ENCODE peak calls at places on chromosomes 3 and 15, in five cellular contexts. A is CD8-positive, alpha-beta T cell; I is cardiac muscle cell; O is cardiac fibroblast; Z is Panc1. M is an unnamed sample.

GRCh38 chr15:25437751-25438600 is 848 bp downstream of the UBE3A start:
- DNase-seq in I (peak; percentile 60), Z (no peak), A (peak; percentile 23), O (peak; percentile 65), M (peak; percentile 80)

GRCh38 chr15:25181290-25182097 is 226.7 kb downstream of the SNRPN start:
- DNase-seq in Z (no peak), A (no peak), I (no peak), O (no peak), M (no peak)

GRCh38 chr3:161273589-161274218 is 52.6 kb downstream of the NMD3 start:
- DNase-seq in I (peak; percentile 66), O (peak; percentile 65), Z (no peak), A (peak; percentile 2), M (peak; percentile 60)

GRCh38 chr15:30962659-30963058 is 28.8 kb downstream of the MTMR10 start:
- DNase-seq in O (no peak), I (no peak), A (no peak), Z (no peak), M (no peak)

GRCh38 chr3:80870476-80871041 is 890.9 kb downstream of the GBE1 start:
- DNase-seq in O (no peak), I (no peak), A (no peak), Z (no peak), M (no peak)

GRCh38 chr3:59812778-59813558 is 763.1 kb upstream of the CFAP20DC start:
- DNase-seq in I (peak; percentile 36), Z (no peak), O (peak; percentile 16), A (no peak), M (no peak)

GRCh38 chr3:99713440-99713839 is 75.0 kb downstream of the COL8A1 start:
- DNase-seq in I (no peak), O (no peak), A (no peak), Z (no peak), M (no peak)

GRCh38 chr15:33735637-33736247 is 232.6 kb upstream of the CHRM5 start:
- DNase-seq in Z (peak; percentile 20), O (peak; percentile 65), A (no peak), I (peak; percentile 62), M (peak; percentile 60)

GRCh38 chr15:60907233-60907947 is 321.7 kb downstream of the RORA start:
- DNase-seq in A (no peak), I (no peak), O (no peak), Z (no peak), M (no peak)

GRCh38 chr3:32934150-32934742 is 17.2 kb upstream of the CCR4 start:
- DNase-seq in I (peak; percentile 40), Z (no peak), O (peak; percentile 33), A (no peak), M (peak; percentile 20)

GRCh38 chr15:25439456-25439836 is 622 bp upstream of the UBE3A start:
- DNase-seq in Z (no peak), I (peak; percentile 31), A (no peak), O (peak; percentile 18), M (peak; percentile 48)

GRCh38 chr3:110925804-110926203 is 145.8 kb upstream of the NECTIN3 start:
- DNase-seq in Z (no peak), I (no peak), A (no peak), O (no peak), M (no peak)

GRCh38 chr3:185983495-185984141 is 45.8 kb upstream of the TRA2B start:
- DNase-seq in Z (peak; percentile 59), A (peak; percentile 48), O (peak; percentile 73), I (peak; percentile 75), M (peak; percentile 57)

GRCh38 chr3:125349556-125350165 is 25.5 kb downstream of the ZNF148 start:
- DNase-seq in A (no peak), O (no peak), Z (no peak), I (no peak), M (no peak)

GRCh38 chr3:38454179-38454883 is 641 bp downstream of the ACVR2B start:
- DNase-seq in I (peak; percentile 37), Z (no peak), A (no peak), O (no peak), M (peak; percentile 32)

GRCh38 chr3:9623148-9623547 is 26.2 kb upstream of the MTMR14 start:
- DNase-seq in Z (no peak), O (no peak), A (no peak), I (no peak), M (no peak)

GRCh38 chr3:110237091-110237615 is 834.5 kb upstream of the NECTIN3 start:
- DNase-seq in O (no peak), A (no peak), Z (no peak), I (no peak), M (no peak)

GRCh38 chr3:9204253-9205005 is 45.0 kb downstream of the SRGAP3 start:
- DNase-seq in A (no peak), I (no peak), Z (no peak), O (no peak), M (no peak)

GRCh38 chr3:58134468-58134867 is 76.3 kb downstream of the DNASE1L3 start:
- DNase-seq in I (no peak), A (no peak), Z (no peak), O (no peak), M (no peak)

GRCh38 chr3:117817103-117817502 is 1107.5 kb downstream of the TUSC7 start:
- DNase-seq in O (no peak), I (no peak), Z (no peak), A (no peak), M (no peak)

GRCh38 chr3:157921767-157922166 is 184.5 kb downstream of the SHOX2 start:
- DNase-seq in Z (no peak), A (no peak), I (no peak), O (no peak), M (no peak)

GRCh38 chr3:11626084-11626463 is 17.6 kb downstream of the VGLL4 start:
- DNase-seq in I (no peak), Z (no peak), O (no peak), A (no peak), M (peak; percentile 18)
- TF ChIP-seq CTCF in I (no peak), Z (no peak), O (no peak), A (no peak), M (no peak)

GRCh38 chr3:127768346-127769008 is 53.8 kb downstream of the MGLL start:
- DNase-seq in A (no peak), I (peak; percentile 92), O (peak; percentile 96), Z (peak; percentile 89), M (no peak)
- TF ChIP-seq CTCF in A (no peak), I (no peak), O (peak; percentile 11), Z (no peak), M (no peak)

DNA sequence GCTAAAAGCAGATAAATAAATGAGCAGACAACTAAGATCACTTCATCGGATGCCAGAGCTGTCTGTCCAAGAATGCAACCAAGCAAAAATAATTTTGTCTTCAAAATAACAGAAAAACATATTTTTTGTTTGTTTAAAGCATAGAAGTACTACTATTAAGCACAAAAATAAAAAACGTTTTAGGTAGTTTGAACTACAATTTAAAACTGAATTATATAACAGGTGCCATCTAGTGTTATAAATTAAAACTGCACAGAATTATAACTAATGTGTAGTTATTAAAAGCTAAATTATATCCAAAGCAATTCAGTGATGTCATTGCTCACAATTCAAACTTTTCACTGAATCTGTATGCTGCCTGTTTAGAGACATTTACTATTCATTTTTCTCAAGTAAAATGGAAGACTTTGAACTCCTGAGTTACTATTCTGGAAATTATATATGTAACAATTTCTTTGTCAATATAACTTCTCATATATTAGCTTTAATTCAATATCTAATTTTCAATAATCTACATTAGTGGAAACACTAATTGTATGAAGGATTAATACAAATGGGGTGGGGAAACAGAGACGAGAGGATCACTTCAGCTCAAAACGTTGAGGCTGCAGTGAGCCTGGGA is 29.5 kb downstream of the LINS1 start:
- DNase-seq in I (peak; percentile 52), A (no peak), O (peak; percentile 53), Z (no peak), M (peak; percentile 42)
- TF ChIP-seq CTCF in I (peak; percentile 42), A (peak; percentile 80), O (no peak), Z (peak; percentile 48), M (peak; percentile 82)

DNA sequence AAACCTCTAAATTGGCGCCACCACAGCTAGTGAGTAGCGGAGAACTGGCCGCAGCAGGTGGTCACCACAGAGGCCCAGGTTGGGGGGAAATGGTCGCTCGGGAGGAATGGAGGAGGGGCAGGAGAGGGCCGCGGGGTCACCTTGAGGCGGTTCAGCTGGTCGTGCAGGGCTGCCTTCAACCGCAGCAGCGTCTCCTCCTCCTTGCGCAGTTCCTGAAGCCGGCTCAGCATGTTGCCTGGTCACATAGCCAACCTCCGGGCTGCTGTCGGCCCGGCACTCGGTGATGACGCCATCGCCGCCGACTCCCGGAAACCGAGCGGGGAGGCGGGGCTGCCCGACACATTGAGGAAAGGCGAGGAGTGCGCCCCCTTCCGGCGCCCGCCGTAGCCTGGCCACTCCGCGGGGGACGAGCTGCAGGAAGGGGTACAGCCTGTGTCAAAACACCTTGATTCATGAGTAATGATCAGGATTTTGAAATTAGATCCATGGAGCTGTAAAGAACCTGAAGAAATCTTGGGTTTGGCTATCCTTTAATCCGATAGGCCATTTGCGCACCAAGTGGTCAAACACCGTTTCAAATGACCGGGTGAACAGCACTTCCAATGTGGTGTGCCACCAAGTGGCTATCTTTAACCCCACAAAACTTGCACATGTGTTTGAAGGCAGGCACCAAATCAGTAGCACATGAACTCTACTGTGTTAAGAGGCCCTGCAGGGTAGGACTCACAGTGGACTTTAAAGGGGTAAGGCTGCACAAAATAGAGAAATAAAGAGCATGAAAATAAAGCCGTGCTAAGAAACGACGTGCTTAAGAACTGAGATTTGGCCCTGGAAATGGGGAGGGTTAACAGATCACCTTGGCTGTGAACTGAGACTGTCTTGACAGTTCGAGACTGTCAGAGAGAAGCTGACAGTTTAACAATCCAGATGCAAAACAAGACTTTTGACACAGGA is at the start of gene SNAPC5:
- DNase-seq in A (peak; percentile 96), I (peak; percentile 97), O (peak; percentile 95), Z (peak; percentile 87), M (peak; percentile 95)
- TF ChIP-seq CTCF in A (peak; percentile 98), I (peak; percentile 97), O (peak; percentile 94), Z (peak; percentile 99), M (peak; percentile 99)

GRCh38 chr15:85832389-85832788 is 37.7 kb upstream of the KLHL25 start:
- DNase-seq in A (no peak), Z (no peak), I (no peak), O (no peak), M (no peak)
- TF ChIP-seq CTCF in A (no peak), Z (no peak), I (no peak), O (no peak), M (no peak)

DNA sequence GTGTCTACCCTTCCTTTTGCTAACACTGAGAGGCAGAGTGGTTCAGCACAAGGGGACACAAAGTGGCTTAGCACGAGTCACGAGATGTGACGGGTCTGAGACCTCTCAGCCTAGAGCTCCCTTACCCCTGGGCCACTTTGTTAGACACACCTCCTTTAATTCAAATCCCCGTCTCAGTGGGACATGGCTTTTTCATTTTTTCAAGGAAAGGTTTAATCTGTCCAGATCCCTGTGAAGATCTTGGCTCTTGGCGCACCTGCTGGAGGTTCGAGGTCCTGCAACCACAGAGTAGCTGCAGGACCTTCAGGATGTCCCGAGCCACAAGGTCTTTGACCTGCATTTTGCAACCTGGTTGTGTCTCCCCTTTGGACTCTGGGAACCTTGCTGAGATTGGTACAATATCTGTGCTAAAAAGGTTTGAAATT is 52.0 kb downstream of the LPP start:
- DNase-seq in A (no peak), Z (no peak), O (no peak), I (no peak), M (peak; percentile 56)
- TF ChIP-seq CTCF in A (no peak), Z (peak; percentile 67), O (peak; percentile 32), I (no peak), M (peak; percentile 78)

GRCh38 chr3:194574639-194575483 is 58.4 kb downstream of the TMEM44 start:
- DNase-seq in Z (no peak), I (peak; percentile 72), O (peak; percentile 84), A (no peak), M (no peak)
- TF ChIP-seq CTCF in Z (no peak), I (peak; percentile 35), O (peak; percentile 59), A (no peak), M (no peak)